ENCODE peak calls at places on chromosomes 4 and X, in five cellular contexts. O is GM23338, F is fibroblast of pulmonary artery, H is HFF-Myc, C is ascending aorta. M is an unnamed sample.

GRCh38 chr4:152679414-152680281 is at the start of gene TMEM154:
- DNase-seq in C (peak; percentile 77), H (peak; percentile 48), O (peak; percentile 87), F (peak; percentile 91), M (peak; percentile 93)

GRCh38 chr4:125105561-125105960 is 209.2 kb upstream of the FAT4 start:
- DNase-seq in C (no peak), F (peak; percentile 58), O (no peak), H (no peak), M (peak; percentile 31)

GRCh38 chr4:23097251-23097650 is 404.5 kb downstream of the GBA3 start:
- DNase-seq in H (peak; percentile 2), F (peak; percentile 82), C (no peak), O (no peak), M (peak; percentile 78)

GRCh38 chrX:76420237-76420636 is 7.3 kb upstream of the MAGEE1 start:
- DNase-seq in C (no peak), F (no peak), O (no peak), H (no peak), M (no peak)

GRCh38 chr4:18203936-18204335 is 182.4 kb upstream of the LCORL start:
- DNase-seq in C (no peak), F (no peak), H (no peak), O (no peak), M (no peak)

GRCh38 chr4:68175562-68176155 is 46.0 kb upstream of the TMPRSS11F start:
- DNase-seq in O (peak; percentile 87), F (peak; percentile 76), C (no peak), H (peak; percentile 43), M (peak; percentile 81)

GRCh38 chr4:40912455-40913055 is 162.8 kb downstream of the NSUN7 start:
- DNase-seq in O (no peak), F (peak; percentile 48), C (no peak), H (no peak), M (no peak)

GRCh38 chr4:186020793-186021407 is 48.1 kb upstream of the TLR3 start:
- DNase-seq in O (no peak), F (peak; percentile 42), C (no peak), H (no peak), M (no peak)

GRCh38 chr4:15654556-15655222 is 468 bp downstream of the FBXL5 start:
- DNase-seq in C (peak; percentile 72), F (peak; percentile 34), O (peak; percentile 64), H (no peak), M (peak; percentile 49)

GRCh38 chr4:38075370-38076152 is 115.4 kb downstream of the PTTG2 start:
- DNase-seq in O (no peak), F (peak; percentile 76), C (no peak), H (no peak), M (peak; percentile 75)

GRCh38 chr4:10416441-10416840 is 40.8 kb downstream of the ZNF518B start:
- DNase-seq in F (no peak), C (no peak), H (no peak), O (no peak), M (no peak)

GRCh38 chr4:14908635-14909034 is 93.6 kb upstream of the CPEB2 start:
- DNase-seq in O (no peak), C (no peak), H (no peak), F (no peak), M (peak; percentile 51)

GRCh38 chr4:7867191-7867590 is 72.5 kb downstream of the AFAP1 start:
- DNase-seq in F (no peak), C (peak; percentile 56), O (no peak), H (no peak), M (no peak)

GRCh38 chr4:186258216-186258811 is 7.7 kb upstream of the F11 start:
- DNase-seq in H (no peak), O (no peak), F (no peak), C (no peak), M (no peak)

GRCh38 chr4:183722738-183723560 is 63.9 kb downstream of the TRAPPC11 start:
- DNase-seq in C (peak; percentile 76), F (peak; percentile 37), H (no peak), O (peak; percentile 79), M (peak; percentile 25)

GRCh38 chr4:75924309-75924708 is 16.5 kb downstream of the NAAA start:
- DNase-seq in H (no peak), C (no peak), O (no peak), F (no peak), M (no peak)

GRCh38 chr4:44326716-44327115 is 121.9 kb downstream of the KCTD8 start:
- DNase-seq in H (no peak), O (no peak), C (no peak), F (peak; percentile 56), M (peak; percentile 41)

GRCh38 chrX:7586126-7586525 is 256.8 kb upstream of the VCX start:
- DNase-seq in F (peak; percentile 6), C (no peak), O (peak; percentile 48), H (peak; percentile 1), M (peak; percentile 54)

GRCh38 chr4:110959041-110959643 is 336.3 kb upstream of the PITX2 start:
- DNase-seq in H (peak; percentile 6), C (no peak), O (no peak), F (peak; percentile 13), M (peak; percentile 21)

GRCh38 chr4:138239496-138239895 is 2.7 kb downstream of the SLC7A11 start:
- DNase-seq in C (no peak), F (no peak), H (no peak), O (no peak), M (no peak)

GRCh38 chr4:140233811-140234696 is 80.1 kb upstream of the MAML3 start:
- DNase-seq in F (peak; percentile 64), O (no peak), C (no peak), H (no peak), M (peak; percentile 45)

GRCh38 chr4:11765849-11766453 is 337.3 kb upstream of the HS3ST1 start:
- DNase-seq in F (peak; percentile 70), C (no peak), O (peak; percentile 78), H (peak; percentile 9), M (peak; percentile 59)

GRCh38 chr4:8528713-8529112 is 51.5 kb upstream of the GPR78 start:
- DNase-seq in O (no peak), C (no peak), F (peak; percentile 31), H (peak; percentile 15), M (peak; percentile 23)

GRCh38 chr4:54433686-54434085 is 204.6 kb downstream of the PDGFRA start:
- DNase-seq in H (no peak), F (peak; percentile 60), C (no peak), O (peak; percentile 72), M (peak; percentile 33)
- TF ChIP-seq CTCF in H (peak; percentile 50), F (peak; percentile 67), C (peak; percentile 17), O (peak; percentile 82), M (peak; percentile 46)

GRCh38 chrX:108134724-108135123 is 43.1 kb downstream of the ATG4A start:
- DNase-seq in C (no peak), H (no peak), F (no peak), O (peak; percentile 24), M (no peak)
- TF ChIP-seq CTCF in C (no peak), H (no peak), F (no peak), O (peak; percentile 67), M (no peak)

GRCh38 chrX:10326578-10326977 is 169.8 kb downstream of the CLCN4 start:
- DNase-seq in H (peak; percentile 14), O (no peak), F (peak; percentile 52), C (no peak), M (peak; percentile 53)
- TF ChIP-seq CTCF in H (peak; percentile 25), O (peak; percentile 49), F (peak; percentile 38), C (no peak), M (peak; percentile 17)

GRCh38 chrX:149648932-149649331 is 17.3 kb upstream of the TMEM185A start:
- DNase-seq in O (peak; percentile 21), C (no peak), F (no peak), H (no peak), M (no peak)
- TF ChIP-seq CTCF in O (peak; percentile 44), C (no peak), F (no peak), H (no peak), M (no peak)

GRCh38 chr4:43048570-43048969 is 156.1 kb downstream of the GRXCR1 start:
- DNase-seq in O (peak; percentile 68), H (no peak), C (no peak), F (no peak), M (no peak)
- TF ChIP-seq CTCF in O (peak; percentile 66), H (no peak), C (no peak), F (no peak), M (no peak)

GRCh38 chr4:53012738-53013137 is 150.6 kb downstream of the RASL11B start:
- DNase-seq in O (no peak), H (no peak), F (peak; percentile 40), C (no peak), M (no peak)
- TF ChIP-seq CTCF in O (no peak), H (no peak), F (no peak), C (no peak), M (no peak)

GRCh38 chr4:108850407-108850709 is 87.5 kb upstream of the ETNPPL start:
- DNase-seq in F (no peak), C (no peak), O (no peak), H (no peak), M (no peak)
- TF ChIP-seq CTCF in F (no peak), C (no peak), O (no peak), H (no peak), M (no peak)

GRCh38 chr4:89217594-89217993 is 90.0 kb downstream of the GPRIN3 start:
- DNase-seq in O (no peak), H (no peak), F (no peak), C (no peak), M (no peak)
- TF ChIP-seq CTCF in O (no peak), H (no peak), F (no peak), C (no peak), M (no peak)

GRCh38 chr4:2182981-2183380 is 58.9 kb downstream of the HAUS3 start:
- DNase-seq in F (peak; percentile 12), H (no peak), O (no peak), C (no peak), M (peak; percentile 37)

GRCh38 chr4:2183394-2183793 is 58.5 kb downstream of the HAUS3 start:
- DNase-seq in H (no peak), O (no peak), C (no peak), F (peak; percentile 29), M (no peak)

GRCh38 chr4:2186865-2187172 is 55.1 kb downstream of the HAUS3 start:
- DNase-seq in O (no peak), H (no peak), C (no peak), F (no peak), M (no peak)

GRCh38 chr4:2180410-2180809 is 61.5 kb downstream of the HAUS3 start:
- DNase-seq in O (no peak), H (no peak), C (no peak), F (no peak), M (no peak)

DNA sequence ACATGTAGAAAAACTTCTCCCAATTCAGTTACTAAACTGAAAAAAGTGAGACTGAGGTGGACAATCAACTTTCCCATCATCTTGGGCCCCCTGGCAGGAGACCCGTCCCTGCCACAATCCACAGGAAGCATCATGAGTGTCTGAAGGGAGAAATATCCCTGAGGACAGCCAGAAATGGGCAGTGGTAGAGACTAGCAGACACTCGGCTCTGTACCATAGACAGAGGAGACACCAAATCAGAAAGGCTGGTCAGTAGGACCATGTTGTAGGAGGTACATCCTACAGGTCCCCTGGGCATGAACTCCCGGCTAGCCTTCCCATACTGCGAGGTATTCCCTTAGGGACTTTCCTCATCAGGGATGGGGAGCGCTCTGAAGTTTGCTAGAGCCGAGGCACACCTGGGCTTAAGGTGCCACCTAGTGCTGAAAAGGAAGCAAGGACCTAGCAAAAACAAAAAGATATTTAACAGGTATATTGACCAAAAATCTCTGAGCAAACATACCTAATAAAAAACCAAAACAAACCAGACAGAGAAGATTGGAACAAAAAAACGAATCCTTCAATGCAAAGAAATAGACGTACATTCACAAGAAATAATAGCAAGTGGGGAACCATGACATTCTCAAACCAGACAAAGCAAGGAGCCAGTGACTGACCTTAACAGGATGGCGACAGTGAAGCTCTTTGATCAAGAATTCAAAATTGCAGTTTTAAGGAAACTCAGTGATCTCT is 55.6 kb downstream of the HAUS3 start:
- DNase-seq in F (peak; percentile 45), C (no peak), H (no peak), O (peak; percentile 91), M (peak; percentile 70)
- TF ChIP-seq CTCF in F (peak; percentile 39), C (no peak), H (peak; percentile 41), O (peak; percentile 91), M (peak; percentile 81)